ENCODE peak calls at places on chromosomes 7 and 10, in four cellular contexts. T is AG20443; B is stimulated activated effector memory CD8-positive, alpha-beta T cell treated with anti-CD3 and anti-CD28 coated beads, Interleukin-12 subunit alpha, Interleukin-12 subunit beta, amount 100 ng/mL, for 72 hours; Q is EH. M is an unnamed sample.

GRCh38 chr7:37297546-37297945 is 151.1 kb downstream of the ELMO1 start:
- DNase-seq in T (no peak), B (no peak), Q (no peak), M (no peak)

GRCh38 chr7:150791304-150791703 is 8.9 kb downstream of the TMEM176B start:
- DNase-seq in B (no peak), Q (no peak), T (no peak), M (no peak)

GRCh38 chr7:113331155-113331898 is 213.0 kb upstream of the SMIM30 start:
- DNase-seq in T (no peak), B (no peak), Q (no peak), M (no peak)

GRCh38 chr10:104277785-104278184 is 8.8 kb downstream of the GSTO2 start:
- DNase-seq in B (no peak), T (no peak), Q (no peak), M (peak)

GRCh38 chr10:36662571-36662970 is 462.8 kb upstream of the ANKRD30A start:
- DNase-seq in T (no peak), Q (no peak), B (no peak), M (no peak)

GRCh38 chr10:55509168-55509567 is 708.1 kb upstream of the PCDH15 start:
- DNase-seq in Q (no peak), B (no peak), T (no peak), M (no peak)

GRCh38 chr10:77168861-77169260 is 468.7 kb downstream of the KCNMA1 start:
- DNase-seq in T (no peak), Q (no peak), B (no peak), M (no peak)

GRCh38 chr7:85030893-85031292 is 156.0 kb downstream of the SEMA3D start:
- DNase-seq in B (no peak), Q (peak), T (peak), M (no peak)

GRCh38 chr7:114356133-114356532 is 58.5 kb upstream of the FOXP2 start:
- DNase-seq in T (no peak), B (no peak), Q (no peak), M (no peak)

GRCh38 chr10:70974351-70974901 is 86.1 kb upstream of the PCBD1 start:
- DNase-seq in B (no peak), T (peak), Q (peak), M (no peak)